ENCODE peak calls at places on chromosomes 4 and X, in eight cellular contexts. K is esophagus squamous epithelium; L is A549; N is Panc1; Q is adrenal gland; C is tibial nerve; U is body of pancreas; D is CD8-positive, alpha-beta T cell. Y is an unnamed sample.
A peak's percentile ranks its signal among the peaks of the same experiment; 100 is the strongest.

GRCh38 chr4:69025191-69025998 is 70.9 kb upstream of the UGT2B7 start:
- DNase-seq in K (no peak), L (peak; percentile 50), N (no peak), Q (no peak), C (no peak), U (peak; percentile 56), D (no peak), Y (no peak)

GRCh38 chrX:19005909-19006308 is 22.0 kb upstream of the PHKA2 start:
- DNase-seq in K (no peak), L (peak; percentile 33), N (no peak), Q (no peak), C (no peak), U (no peak), D (no peak), Y (no peak)

GRCh38 chr4:187227907-187228699 is 504.4 kb upstream of the FAT1 start:
- DNase-seq in K (no peak), L (no peak), N (no peak), Q (no peak), C (no peak), U (no peak), D (no peak), Y (no peak)

GRCh38 chrX:74018253-74018652 is 285.7 kb upstream of the ZCCHC13 start:
- DNase-seq in K (no peak), L (no peak), N (no peak), Q (no peak), C (no peak), U (no peak), D (no peak), Y (no peak)

GRCh38 chr4:148007303-148007702 is 275.4 kb downstream of the ARHGAP10 start:
- DNase-seq in K (no peak), L (peak; percentile 85), N (peak; percentile 39), Q (peak; percentile 67), C (no peak), U (peak; percentile 11), D (no peak), Y (no peak)

GRCh38 chr4:122577808-122578781 is 42.8 kb downstream of the IL21 start:
- DNase-seq in K (no peak), L (peak; percentile 44), N (no peak), Q (peak; percentile 57), C (no peak), U (peak; percentile 25), D (peak; percentile 62), Y (no peak)

GRCh38 chrX:119734897-119735339 is 23.5 kb upstream of the SOWAHD start:
- DNase-seq in K (no peak), L (no peak), N (no peak), Q (peak; percentile 57), C (no peak), U (peak; percentile 47), D (no peak), Y (peak; percentile 77)

GRCh38 chrX:42247241-42247640 is 323.9 kb upstream of the CASK start:
- DNase-seq in K (no peak), L (no peak), N (no peak), Q (no peak), C (no peak), U (no peak), D (no peak), Y (no peak)

GRCh38 chr4:109655396-109655795 is 47.8 kb downstream of the CASP6 start:
- DNase-seq in K (no peak), L (no peak), N (no peak), Q (no peak), C (no peak), U (no peak), D (no peak), Y (no peak)

GRCh38 chr4:118682928-118683327 is 2.3 kb upstream of the METTL14 start:
- DNase-seq in K (no peak), L (peak; percentile 25), N (no peak), Q (no peak), C (no peak), U (no peak), D (no peak), Y (no peak)

GRCh38 chr4:99998062-99998880 is 48.2 kb upstream of the H2AZ1 start:
- DNase-seq in K (no peak), L (peak; percentile 34), N (no peak), Q (no peak), C (no peak), U (peak; percentile 2), D (no peak), Y (no peak)

GRCh38 chrX:113260474-113260873 is 419.8 kb upstream of the AMOT start:
- DNase-seq in K (no peak), L (no peak), N (no peak), Q (no peak), C (no peak), U (no peak), D (no peak), Y (no peak)

GRCh38 chr4:165343353-165344191 is 16.1 kb downstream of the MSMO1 start:
- DNase-seq in K (no peak), L (peak; percentile 24), N (no peak), Q (no peak), C (no peak), U (no peak), D (no peak), Y (no peak)

GRCh38 chr4:184251680-184252000 is 34.0 kb upstream of the ENPP6 start:
- DNase-seq in K (no peak), L (no peak), N (no peak), Q (no peak), C (no peak), U (no peak), D (no peak), Y (no peak)

GRCh38 chr4:77010841-77011354 is 61.3 kb downstream of the SEPTIN11 start:
- DNase-seq in K (no peak), L (no peak), N (no peak), Q (no peak), C (no peak), U (no peak), D (no peak), Y (no peak)

GRCh38 chr4:105058177-105058812 is 88.4 kb upstream of the TET2 start:
- DNase-seq in K (no peak), L (no peak), N (no peak), Q (no peak), C (no peak), U (no peak), D (no peak), Y (no peak)

GRCh38 chr4:3059090-3059428 is 15.3 kb downstream of the HTT-AS start:
- DNase-seq in K (no peak), L (no peak), N (no peak), Q (peak; percentile 43), C (no peak), U (no peak), D (no peak), Y (no peak)

GRCh38 chr4:60201052-60201673 is 999.0 kb upstream of the ADGRL3 start:
- DNase-seq in K (no peak), L (peak; percentile 45), N (peak; percentile 46), Q (peak; percentile 69), C (peak; percentile 19), U (peak; percentile 44), D (no peak), Y (no peak)

GRCh38 chr4:3484057-3484973 is 21.2 kb downstream of the DOK7 start:
- DNase-seq in K (no peak), L (peak; percentile 60), N (no peak), Q (no peak), C (no peak), U (peak; percentile 25), D (no peak), Y (no peak)

GRCh38 chr4:138898282-138898681 is 117.3 kb upstream of the NOCT start:
- DNase-seq in K (no peak), L (no peak), N (no peak), Q (no peak), C (no peak), U (no peak), D (no peak), Y (no peak)
- H3K27ac ChIP-seq in K (no peak overlapping the region), L (no peak overlapping the region), N (no peak overlapping the region), Q (no peak overlapping the region), C (no peak overlapping the region), U (no peak overlapping the region), D (no peak overlapping the region), Y (no peak overlapping the region)

GRCh38 chr4:41061482-41062185 is 152.7 kb downstream of the APBB2 start:
- DNase-seq in K (no peak), L (no peak), N (no peak), Q (no peak), C (no peak), U (no peak), D (no peak), Y (no peak)
- TF ChIP-seq CTCF in K (no peak), L (no peak), N (no peak), Q (no peak), C (no peak), U (no peak), D (no peak), Y (no peak)

GRCh38 chr4:7806080-7806630 is 133.5 kb downstream of the AFAP1 start:
- DNase-seq in K (no peak), L (peak; percentile 92), N (no peak), Q (peak; percentile 84), C (peak; percentile 47), U (peak; percentile 62), D (no peak), Y (no peak)

GRCh38 chr4:7806724-7807123 is 132.9 kb downstream of the AFAP1 start:
- DNase-seq in K (no peak), L (no peak), N (no peak), Q (peak; percentile 45), C (no peak), U (no peak), D (no peak), Y (no peak)

GRCh38 chr4:7808752-7809151 is 130.9 kb downstream of the AFAP1 start:
- DNase-seq in K (no peak), L (peak; percentile 31), N (no peak), Q (peak; percentile 50), C (no peak), U (no peak), D (no peak), Y (no peak)

GRCh38 chr4:7807351-7807921 is 132.2 kb downstream of the AFAP1 start:
- DNase-seq in K (no peak), L (no peak), N (no peak), Q (peak; percentile 67), C (no peak), U (no peak), D (no peak), Y (no peak)

DNA sequence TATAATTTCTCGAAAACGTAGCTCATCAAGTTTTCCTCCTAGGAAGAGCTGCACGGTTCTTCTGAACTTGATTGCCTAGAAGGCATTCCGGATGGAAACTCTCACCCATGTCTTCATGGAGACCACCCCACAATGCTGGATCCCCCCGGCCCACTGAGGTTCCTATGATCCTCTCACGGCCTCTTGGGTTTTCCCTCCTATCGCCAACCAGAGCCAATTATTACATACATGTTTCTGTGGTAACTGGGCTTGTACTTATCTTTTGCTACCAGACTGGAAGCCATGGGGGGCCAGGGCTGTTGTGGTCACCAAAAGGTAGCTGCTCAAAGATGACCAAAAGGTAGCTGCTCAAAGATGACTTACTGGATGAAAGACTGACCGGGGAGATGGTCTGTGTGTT is 131.5 kb downstream of the AFAP1 start:
- DNase-seq in K (no peak), L (no peak), N (no peak), Q (peak; percentile 24), C (no peak), U (no peak), D (no peak), Y (no peak)
- H3K4me1 ChIP-seq in K (peaks cover 32% of the 10 kb centered on the region), L (peaks cover 82% of the 10 kb centered on the region), N (peaks cover 55% of the 10 kb centered on the region), Q (no peaks in the 10 kb centered on the region), C (no peaks in the 10 kb centered on the region), U (peaks cover 37% of the 10 kb centered on the region), D (no peaks in the 10 kb centered on the region), Y (peaks cover 12% of the 10 kb centered on the region)

DNA sequence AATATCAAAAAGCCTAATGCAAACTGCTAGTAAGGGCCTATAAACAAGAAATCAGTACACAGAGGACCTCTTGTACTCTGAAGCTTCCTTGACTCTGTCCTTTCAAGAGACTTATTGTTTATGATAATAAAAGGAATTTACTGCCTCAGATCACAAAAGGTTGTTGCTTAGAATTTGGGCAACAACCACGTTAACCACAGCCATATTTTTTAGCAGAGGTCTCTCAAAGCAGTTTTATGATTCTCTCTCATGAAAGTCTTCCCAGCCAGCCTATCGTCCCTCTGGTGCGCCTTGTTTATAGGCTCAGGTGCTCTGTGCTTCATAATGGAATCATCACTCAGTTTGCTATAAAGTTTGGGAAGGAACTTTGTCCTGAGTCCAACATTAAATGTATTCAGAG is 270.6 kb downstream of the RCHY1 start:
- DNase-seq in K (no peak), L (no peak), N (no peak), Q (no peak), C (no peak), U (no peak), D (no peak), Y (no peak)
- H3K27ac ChIP-seq in K (no peak overlapping the region), L (no peak overlapping the region), N (no peak overlapping the region), Q (no peak overlapping the region), C (no peak overlapping the region), U (no peak overlapping the region), D (no peak overlapping the region), Y (no peak overlapping the region)

Y was measured in right lobe of liver.